ENCODE peak calls at places on chromosomes 13 and 19, in ten cellular contexts. D, P, F, U, Y, C, Q, M, S and R are unnamed samples.
A peak's percentile ranks its signal among the peaks of the same experiment; 100 is the strongest.

GRCh38 chr13:37132211-37132610 is 26.7 kb upstream of the CSNK1A1L start:
- DNase-seq in M (no peak), Q (no peak), P (peak; percentile 66), F (no peak), D (no peak), S (no peak), U (no peak), Y (no peak), C (no peak), R (no peak)

GRCh38 chr13:23453132-23453531 is 19.6 kb upstream of the SACS start:
- DNase-seq in C (no peak), Y (no peak), P (no peak), S (no peak), F (no peak), U (peak; percentile 21), M (no peak), Q (no peak), D (no peak), R (no peak)

GRCh38 chr19:54459282-54460229 is 4.0 kb downstream of the LENG9 start:
- DNase-seq in M (no peak), C (no peak), Q (no peak), F (no peak), U (no peak), D (no peak), P (no peak), S (no peak), Y (peak; percentile 15), R (no peak)

GRCh38 chr13:23867027-23867491 is 22.1 kb downstream of the MIPEP start:
- DNase-seq in U (no peak), P (peak; percentile 85), C (no peak), M (no peak), F (no peak), D (no peak), S (no peak), Q (no peak), Y (peak; percentile 74), R (no peak)

GRCh38 chr13:89163081-89163480 is 1491.9 kb downstream of the SLITRK5 start:
- DNase-seq in Q (no peak), M (no peak), D (no peak), S (no peak), C (no peak), P (no peak), F (no peak), Y (no peak), U (peak; percentile 29), R (no peak)

GRCh38 chr19:1503089-1503924 is 9.5 kb downstream of the ADAMTSL5 start:
- DNase-seq in U (no peak), M (peak; percentile 66), C (peak; percentile 83), Q (peak; percentile 25), D (peak; percentile 42), F (peak; percentile 82), Y (peak; percentile 79), P (peak; percentile 31), S (peak; percentile 59), R (no peak)

GRCh38 chr13:109764474-109765292 is 21.7 kb downstream of the IRS2 start:
- DNase-seq in P (no peak), Y (peak; percentile 87), M (no peak), C (no peak), S (no peak), F (no peak), Q (no peak), D (no peak), U (peak; percentile 91), R (no peak)

GRCh38 chr13:101150998-101151397 is 265.3 kb downstream of the NALCN start:
- DNase-seq in F (no peak), S (no peak), Y (peak; percentile 71), D (no peak), U (peak; percentile 84), C (no peak), Q (no peak), M (no peak), P (peak; percentile 47), R (peak; percentile 52)

GRCh38 chr19:40933025-40933424 is 51.0 kb upstream of the CYP2A7 start:
- DNase-seq in P (no peak), M (no peak), C (no peak), S (no peak), F (no peak), U (no peak), D (no peak), Q (no peak), Y (no peak), R (no peak)

GRCh38 chr19:18780631-18781030 is 10.5 kb downstream of the COMP start:
- DNase-seq in M (no peak), Y (no peak), S (no peak), C (peak; percentile 19), U (no peak), D (no peak), P (no peak), F (no peak), Q (no peak), R (no peak)

GRCh38 chr19:46082728-46083050 is 41.8 kb downstream of the IGFL3 start:
- DNase-seq in Q (no peak), C (no peak), S (no peak), M (no peak), D (no peak), Y (peak; percentile 31), P (peak; percentile 46), U (no peak), F (no peak), R (no peak)

GRCh38 chr19:556611-557382 is 12.9 kb downstream of the GZMM start:
- DNase-seq in D (no peak), Q (no peak), U (no peak), S (no peak), F (no peak), M (no peak), C (no peak), Y (no peak), P (no peak), R (no peak)

GRCh38 chr19:17450264-17451075 is 2.0 kb upstream of the TMEM221 start:
- DNase-seq in Y (no peak), F (no peak), D (no peak), M (no peak), S (no peak), C (peak; percentile 46), P (no peak), Q (no peak), U (no peak), R (no peak)

GRCh38 chr19:49866933-49867782 is at the start of gene PNKP:
- DNase-seq in D (peak; percentile 90), M (peak; percentile 79), F (peak; percentile 91), U (peak; percentile 92), S (peak; percentile 87), C (peak; percentile 86), Y (peak; percentile 95), P (peak; percentile 91), Q (peak; percentile 96), R (peak; percentile 97)

GRCh38 chr19:40623403-40624239 is 22.5 kb downstream of the LTBP4 start:
- DNase-seq in Y (no peak), P (no peak), C (no peak), S (no peak), Q (no peak), F (peak; percentile 87), D (no peak), M (no peak), U (no peak), R (no peak)

GRCh38 chr19:52307275-52307674 is 10.3 kb downstream of the ZNF480 start:
- DNase-seq in F (peak; percentile 43), P (peak; percentile 12), Q (no peak), Y (peak; percentile 24), D (no peak), C (peak; percentile 26), M (no peak), U (no peak), S (no peak), R (no peak)